ENCODE peak calls at places on chromosomes 12 and 14, in eight cellular contexts. One of them, this sample, is unnamed.

GRCh38 chr12:54479421-54479820 is 6.0 kb upstream of the GTSF1 start:
- DNase-seq in heart right ventricle: no peak
- DNase-seq in SW480: no peak
- DNase-seq in smooth muscle cell of the brain vasculature: no peak
- DNase-seq in ELR: peak
- DNase-seq in stimulated activated CD4-positive, alpha-beta T cell treated with anti-CD3 and anti-CD28 coated beads, Interleukin-15, amount 100 ng/mL, for 1 hour: no peak
- DNase-seq in left cardiac atrium: no peak
- DNase-seq in C1 segment of cervical spinal cord: no peak
- DNase-seq in this sample: peak

GRCh38 chr12:52260351-52261210 is 13.9 kb upstream of the KRT86 start:
- DNase-seq in heart right ventricle: no peak
- DNase-seq in SW480: no peak
- DNase-seq in smooth muscle cell of the brain vasculature: peak
- DNase-seq in ELR: no peak
- DNase-seq in stimulated activated CD4-positive, alpha-beta T cell treated with anti-CD3 and anti-CD28 coated beads, Interleukin-15, amount 100 ng/mL, for 1 hour: no peak
- DNase-seq in left cardiac atrium: no peak
- DNase-seq in C1 segment of cervical spinal cord: no peak
- DNase-seq in this sample: no peak

GRCh38 chr12:49051777-49052438 is 8.7 kb downstream of the KMT2D start:
- DNase-seq in heart right ventricle: no peak
- DNase-seq in SW480: no peak
- DNase-seq in smooth muscle cell of the brain vasculature: no peak
- DNase-seq in ELR: no peak
- DNase-seq in stimulated activated CD4-positive, alpha-beta T cell treated with anti-CD3 and anti-CD28 coated beads, Interleukin-15, amount 100 ng/mL, for 1 hour: no peak
- DNase-seq in left cardiac atrium: no peak
- DNase-seq in C1 segment of cervical spinal cord: no peak
- DNase-seq in this sample: no peak

GRCh38 chr12:56631790-56632700 is 1.9 kb upstream of the BAZ2A start:
- DNase-seq in heart right ventricle: peak
- DNase-seq in SW480: peak
- DNase-seq in smooth muscle cell of the brain vasculature: no peak
- DNase-seq in ELR: peak
- DNase-seq in stimulated activated CD4-positive, alpha-beta T cell treated with anti-CD3 and anti-CD28 coated beads, Interleukin-15, amount 100 ng/mL, for 1 hour: no peak
- DNase-seq in left cardiac atrium: peak
- DNase-seq in C1 segment of cervical spinal cord: peak
- DNase-seq in this sample: no peak

GRCh38 chr12:52243774-52244614 is 11.0 kb downstream of the KRT7 start:
- DNase-seq in heart right ventricle: peak
- DNase-seq in SW480: peak
- DNase-seq in smooth muscle cell of the brain vasculature: peak
- DNase-seq in ELR: peak
- DNase-seq in stimulated activated CD4-positive, alpha-beta T cell treated with anti-CD3 and anti-CD28 coated beads, Interleukin-15, amount 100 ng/mL, for 1 hour: peak
- DNase-seq in left cardiac atrium: peak
- DNase-seq in C1 segment of cervical spinal cord: no peak
- DNase-seq in this sample: peak

GRCh38 chr12:16346931-16347330 is 514 bp upstream of the MGST1 start:
- DNase-seq in heart right ventricle: no peak
- DNase-seq in SW480: peak
- DNase-seq in smooth muscle cell of the brain vasculature: no peak
- DNase-seq in ELR: no peak
- DNase-seq in stimulated activated CD4-positive, alpha-beta T cell treated with anti-CD3 and anti-CD28 coated beads, Interleukin-15, amount 100 ng/mL, for 1 hour: no peak
- DNase-seq in left cardiac atrium: no peak
- DNase-seq in C1 segment of cervical spinal cord: no peak
- DNase-seq in this sample: no peak

GRCh38 chr12:3134526-3135135 is 57.5 kb downstream of the TSPAN9 start:
- DNase-seq in heart right ventricle: no peak
- DNase-seq in SW480: no peak
- DNase-seq in smooth muscle cell of the brain vasculature: no peak
- DNase-seq in ELR: no peak
- DNase-seq in stimulated activated CD4-positive, alpha-beta T cell treated with anti-CD3 and anti-CD28 coated beads, Interleukin-15, amount 100 ng/mL, for 1 hour: no peak
- DNase-seq in left cardiac atrium: no peak
- DNase-seq in C1 segment of cervical spinal cord: no peak
- DNase-seq in this sample: no peak

GRCh38 chr12:107027304-107028053 is 40.5 kb upstream of the MTERF2 start:
- DNase-seq in heart right ventricle: peak
- DNase-seq in SW480: peak
- DNase-seq in smooth muscle cell of the brain vasculature: peak
- DNase-seq in ELR: peak
- DNase-seq in stimulated activated CD4-positive, alpha-beta T cell treated with anti-CD3 and anti-CD28 coated beads, Interleukin-15, amount 100 ng/mL, for 1 hour: no peak
- DNase-seq in left cardiac atrium: no peak
- DNase-seq in C1 segment of cervical spinal cord: no peak
- DNase-seq in this sample: peak

GRCh38 chr14:93832076-93832475 is 43.8 kb upstream of the PRIMA1 start:
- DNase-seq in heart right ventricle: no peak
- DNase-seq in SW480: no peak
- DNase-seq in smooth muscle cell of the brain vasculature: no peak
- DNase-seq in ELR: no peak
- DNase-seq in stimulated activated CD4-positive, alpha-beta T cell treated with anti-CD3 and anti-CD28 coated beads, Interleukin-15, amount 100 ng/mL, for 1 hour: no peak
- DNase-seq in left cardiac atrium: no peak
- DNase-seq in C1 segment of cervical spinal cord: no peak
- DNase-seq in this sample: no peak

GRCh38 chr12:79895041-79895440 is 39.9 kb downstream of the PPP1R12A start:
- DNase-seq in heart right ventricle: no peak
- DNase-seq in SW480: no peak
- DNase-seq in smooth muscle cell of the brain vasculature: no peak
- DNase-seq in ELR: no peak
- DNase-seq in stimulated activated CD4-positive, alpha-beta T cell treated with anti-CD3 and anti-CD28 coated beads, Interleukin-15, amount 100 ng/mL, for 1 hour: no peak
- DNase-seq in left cardiac atrium: no peak
- DNase-seq in C1 segment of cervical spinal cord: no peak
- DNase-seq in this sample: no peak

GRCh38 chr12:57215668-57216013 is 953 bp upstream of the NXPH4 start:
- DNase-seq in heart right ventricle: no peak
- DNase-seq in SW480: no peak
- DNase-seq in smooth muscle cell of the brain vasculature: no peak
- DNase-seq in ELR: peak
- DNase-seq in stimulated activated CD4-positive, alpha-beta T cell treated with anti-CD3 and anti-CD28 coated beads, Interleukin-15, amount 100 ng/mL, for 1 hour: no peak
- DNase-seq in left cardiac atrium: no peak
- DNase-seq in C1 segment of cervical spinal cord: no peak
- DNase-seq in this sample: no peak

GRCh38 chr14:46769292-46769691 is 117.7 kb upstream of the RPL10L start:
- DNase-seq in heart right ventricle: no peak
- DNase-seq in SW480: no peak
- DNase-seq in smooth muscle cell of the brain vasculature: no peak
- DNase-seq in ELR: no peak
- DNase-seq in stimulated activated CD4-positive, alpha-beta T cell treated with anti-CD3 and anti-CD28 coated beads, Interleukin-15, amount 100 ng/mL, for 1 hour: no peak
- DNase-seq in left cardiac atrium: no peak
- DNase-seq in C1 segment of cervical spinal cord: no peak
- DNase-seq in this sample: no peak

GRCh38 chr12:94872671-94873367 is 130.7 kb downstream of the NDUFA12 start:
- DNase-seq in heart right ventricle: no peak
- DNase-seq in SW480: no peak
- DNase-seq in smooth muscle cell of the brain vasculature: no peak
- DNase-seq in ELR: no peak
- DNase-seq in stimulated activated CD4-positive, alpha-beta T cell treated with anti-CD3 and anti-CD28 coated beads, Interleukin-15, amount 100 ng/mL, for 1 hour: no peak
- DNase-seq in left cardiac atrium: no peak
- DNase-seq in C1 segment of cervical spinal cord: no peak
- DNase-seq in this sample: no peak

GRCh38 chr14:99972748-99973466 is 92.3 kb upstream of the EVL start:
- DNase-seq in heart right ventricle: no peak
- DNase-seq in SW480: no peak
- DNase-seq in smooth muscle cell of the brain vasculature: no peak
- DNase-seq in ELR: peak
- DNase-seq in stimulated activated CD4-positive, alpha-beta T cell treated with anti-CD3 and anti-CD28 coated beads, Interleukin-15, amount 100 ng/mL, for 1 hour: no peak
- DNase-seq in left cardiac atrium: no peak
- DNase-seq in C1 segment of cervical spinal cord: no peak
- DNase-seq in this sample: no peak

GRCh38 chr14:36767603-36768281 is 106.1 kb downstream of the PAX9 start:
- DNase-seq in heart right ventricle: no peak
- DNase-seq in SW480: peak
- DNase-seq in smooth muscle cell of the brain vasculature: no peak
- DNase-seq in ELR: no peak
- DNase-seq in stimulated activated CD4-positive, alpha-beta T cell treated with anti-CD3 and anti-CD28 coated beads, Interleukin-15, amount 100 ng/mL, for 1 hour: no peak
- DNase-seq in left cardiac atrium: no peak
- DNase-seq in C1 segment of cervical spinal cord: no peak
- DNase-seq in this sample: no peak

GRCh38 chr12:88625316-88625715 is 45.0 kb upstream of the KITLG start:
- DNase-seq in heart right ventricle: no peak
- DNase-seq in SW480: no peak
- DNase-seq in smooth muscle cell of the brain vasculature: no peak
- DNase-seq in ELR: no peak
- DNase-seq in stimulated activated CD4-positive, alpha-beta T cell treated with anti-CD3 and anti-CD28 coated beads, Interleukin-15, amount 100 ng/mL, for 1 hour: no peak
- DNase-seq in left cardiac atrium: no peak
- DNase-seq in C1 segment of cervical spinal cord: no peak
- DNase-seq in this sample: no peak

GRCh38 chr14:74501135-74501614 is 7.6 kb downstream of the ISCA2 start:
- DNase-seq in heart right ventricle: peak
- DNase-seq in SW480: no peak
- DNase-seq in smooth muscle cell of the brain vasculature: no peak
- DNase-seq in ELR: peak
- DNase-seq in stimulated activated CD4-positive, alpha-beta T cell treated with anti-CD3 and anti-CD28 coated beads, Interleukin-15, amount 100 ng/mL, for 1 hour: no peak
- DNase-seq in left cardiac atrium: peak
- DNase-seq in C1 segment of cervical spinal cord: peak
- DNase-seq in this sample: no peak